ENCODE peak calls at places on chromosomes 3 and 15, in six cellular contexts. A is mucosa of descending colon, T is astrocyte of the spinal cord, U is GM10248, Q is type B pancreatic cell, F is Calu3. X is an unnamed sample.

GRCh38 chr3:194537732-194538247 is 51.0 kb upstream of the ATP13A3 start:
- DNase-seq in A (peak), T (peak), U (no peak), Q (no peak), F (peak), X (no peak)

GRCh38 chr3:64848822-64849221 is 161.0 kb upstream of the ADAMTS9 start:
- DNase-seq in A (no peak), T (no peak), U (no peak), Q (no peak), F (no peak), X (no peak)

GRCh38 chr3:4981688-4982494 is 2.7 kb downstream of the BHLHE40 start:
- DNase-seq in A (no peak), T (peak), U (no peak), Q (no peak), F (no peak), X (no peak)

GRCh38 chr3:138172625-138173024 is 2.1 kb downstream of the DBR1 start:
- DNase-seq in A (no peak), T (no peak), U (no peak), Q (no peak), F (no peak), X (no peak)

GRCh38 chr3:2784627-2785026 is 325.5 kb downstream of the IL5RA start:
- DNase-seq in A (no peak), T (no peak), U (no peak), Q (no peak), F (no peak), X (no peak)

GRCh38 chr15:60507596-60508424 is 28.9 kb upstream of the ICE2 start:
- DNase-seq in A (no peak), T (peak), U (peak), Q (no peak), F (peak), X (peak)

GRCh38 chr3:77420316-77420715 is 380.4 kb downstream of the ROBO2 start:
- DNase-seq in A (no peak), T (no peak), U (no peak), Q (no peak), F (no peak), X (no peak)

GRCh38 chr3:183497313-183497712 is 58.2 kb downstream of the KLHL6 start:
- DNase-seq in A (no peak), T (no peak), U (no peak), Q (no peak), F (no peak), X (no peak)

GRCh38 chr3:169152319-169152718 is 511.2 kb downstream of the MECOM start:
- DNase-seq in A (no peak), T (no peak), U (no peak), Q (no peak), F (no peak), X (no peak)

GRCh38 chr15:81235276-81235675 is 38.6 kb downstream of the IL16 start:
- DNase-seq in A (no peak), T (peak), U (no peak), Q (no peak), F (no peak), X (no peak)

GRCh38 chr3:98086873-98087272 is at the start of gene OR5AC2:
- DNase-seq in A (no peak), T (no peak), U (no peak), Q (no peak), F (no peak), X (no peak)

GRCh38 chr15:31446546-31446945 is 119.9 kb downstream of the KLF13 start:
- DNase-seq in A (no peak), T (no peak), U (no peak), Q (no peak), F (no peak), X (no peak)

GRCh38 chr15:101618861-101619614 is 33.1 kb downstream of the TM2D3 start:
- DNase-seq in A (no peak), T (no peak), U (no peak), Q (no peak), F (no peak), X (no peak)

GRCh38 chr3:178486903-178487302 is 49.3 kb upstream of the KCNMB2 start:
- DNase-seq in A (no peak), T (no peak), U (no peak), Q (no peak), F (no peak), X (no peak)

GRCh38 chr3:130276203-130276803 is 69.2 kb upstream of the COL6A5 start:
- DNase-seq in A (no peak), T (peak), U (peak), Q (no peak), F (peak), X (peak)

GRCh38 chr3:169809230-169809795 is 3.4 kb upstream of the LRRIQ4 start:
- DNase-seq in A (no peak), T (no peak), U (no peak), Q (no peak), F (no peak), X (no peak)

GRCh38 chr3:60399295-60399694 is 852.0 kb downstream of the FHIT start:
- DNase-seq in A (no peak), T (no peak), U (no peak), Q (no peak), F (no peak), X (no peak)

GRCh38 chr3:36480916-36481648 is 100.8 kb downstream of the STAC start:
- DNase-seq in A (no peak), T (peak), U (no peak), Q (no peak), F (no peak), X (no peak)

GRCh38 chr3:125398952-125399351 is 23.8 kb upstream of the ZNF148 start:
- DNase-seq in A (no peak), T (no peak), U (no peak), Q (no peak), F (peak), X (peak)

GRCh38 chr3:125331243-125331642 is 43.9 kb downstream of the ZNF148 start:
- DNase-seq in A (no peak), T (peak), U (no peak), Q (no peak), F (no peak), X (no peak)

GRCh38 chr3:195859061-195859845 is 47.5 kb upstream of the MUC4 start:
- DNase-seq in A (peak), T (peak), U (peak), Q (no peak), F (peak), X (peak)

GRCh38 chr3:32969656-32970055 is 18.2 kb downstream of the CCR4 start:
- DNase-seq in A (no peak), T (peak), U (no peak), Q (no peak), F (no peak), X (no peak)

GRCh38 chr3:152175576-152175883 is 93.2 kb upstream of the MBNL1 start:
- DNase-seq in A (no peak), T (peak), U (no peak), Q (no peak), F (no peak), X (no peak)

GRCh38 chr3:126946387-126946786 is 36.5 kb upstream of the PLXNA1 start:
- DNase-seq in A (no peak), T (no peak), U (no peak), Q (no peak), F (no peak), X (no peak)

GRCh38 chr3:126947429-126947828 is 35.5 kb upstream of the PLXNA1 start:
- DNase-seq in A (no peak), T (no peak), U (peak), Q (no peak), F (no peak), X (no peak)

GRCh38 chr3:126944089-126944965 is 38.6 kb upstream of the PLXNA1 start:
- DNase-seq in A (no peak), T (no peak), U (no peak), Q (no peak), F (no peak), X (no peak)

GRCh38 chr3:126945891-126946290 is 37.0 kb upstream of the PLXNA1 start:
- DNase-seq in A (no peak), T (no peak), U (no peak), Q (no peak), F (no peak), X (no peak)

GRCh38 chr3:126945171-126945721 is 37.7 kb upstream of the PLXNA1 start:
- DNase-seq in A (no peak), T (no peak), U (no peak), Q (no peak), F (no peak), X (no peak)
- TF ChIP-seq CTCF in A (no peak), T (no peak), U (no peak), Q (no peak), F (no peak), X (peak)

GRCh38 chr3:128326051-128326823 is 140.5 kb downstream of the DNAJB8 start:
- DNase-seq in A (no peak), T (no peak), U (no peak), Q (peak), F (no peak), X (no peak)
- TF ChIP-seq CTCF in A (no peak), T (no peak), U (no peak), Q (no peak), F (no peak), X (no peak)

GRCh38 chr15:27358751-27359434 is 387.9 kb downstream of the GABRG3 start:
- DNase-seq in A (no peak), T (peak), U (no peak), Q (no peak), F (no peak), X (no peak)
- TF ChIP-seq CTCF in A (no peak), T (peak), U (peak), Q (peak), F (no peak), X (no peak)

DNA sequence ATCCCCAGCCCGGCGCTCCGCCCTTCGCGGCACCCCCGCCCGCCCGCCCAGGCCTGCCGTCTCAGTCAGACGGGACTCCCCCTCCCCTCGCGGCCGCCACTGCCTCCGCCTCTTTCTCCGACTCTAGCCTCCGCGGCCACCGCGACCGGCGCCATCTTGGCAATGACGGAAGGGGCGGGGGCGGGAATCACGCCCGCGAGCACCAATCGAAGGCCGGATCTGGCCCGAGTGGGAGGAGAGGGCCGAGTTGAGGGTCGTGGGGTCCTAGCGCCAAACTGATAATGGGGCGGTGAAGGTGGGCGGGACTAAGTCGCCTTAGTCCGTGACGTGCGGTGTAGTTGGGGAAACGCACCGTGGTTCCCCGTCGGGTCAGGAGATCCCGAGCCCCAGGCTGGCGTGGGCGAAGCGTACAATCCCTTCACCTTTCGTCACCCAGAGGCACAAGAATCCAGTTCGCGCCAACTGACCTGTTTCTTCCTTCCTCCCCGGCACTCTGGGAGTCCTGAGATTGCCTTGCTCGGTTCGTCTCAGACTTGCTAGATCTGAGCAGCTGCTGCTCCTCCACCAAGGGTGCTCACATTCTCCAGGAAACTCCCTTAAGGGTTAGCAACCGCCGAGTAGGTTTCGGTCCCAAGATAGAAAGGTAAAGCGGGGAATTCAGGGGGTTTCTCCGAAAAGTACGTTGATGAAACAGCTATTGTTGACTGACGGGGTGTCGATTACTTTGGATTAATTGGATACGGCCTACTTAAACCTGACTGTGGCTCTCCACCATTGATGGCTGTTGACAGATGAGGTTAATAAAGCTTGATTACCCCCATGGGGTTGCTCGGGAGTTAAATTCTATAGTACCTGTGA is at the start of gene DENND4A:
- DNase-seq in A (peak), T (peak), U (peak), Q (peak), F (peak), X (peak)
- TF ChIP-seq CTCF in A (no peak), T (no peak), U (no peak), Q (no peak), F (no peak), X (no peak)

GRCh38 chr3:63015614-63016016 is 140.4 kb upstream of the CADPS start:
- DNase-seq in A (no peak), T (no peak), U (no peak), Q (no peak), F (no peak), X (no peak)
- TF ChIP-seq CTCF in A (no peak), T (no peak), U (no peak), Q (no peak), F (no peak), X (no peak)